ENCODE peak calls at places on chromosomes 11 and 22, in eight cellular contexts. One of them, this sample, is unnamed.

GRCh38 chr22:33272866-33273265 is 214.7 kb upstream of the SYN3 start:
- DNase-seq in NCI-H1105 treated with DMSO at 0.1 percent for 48 hours: no peak
- DNase-seq in stimulated activated CD4-positive, alpha-beta T cell treated with anti-CD3 and anti-CD28 coated beads, TNF-alpha, amount 100 ng/mL, for 48 hours: no peak
- DNase-seq in AG09319: no peak
- DNase-seq in psoas muscle: no peak
- DNase-seq in vagina: no peak
- DNase-seq in kidney: no peak
- DNase-seq in dermis blood vessel endothelial cell: no peak
- DNase-seq in this sample: no peak

GRCh38 chr11:73321342-73322110 is 13.4 kb downstream of the ARHGEF17 start:
- DNase-seq in AG09319: no peak
- DNase-seq in dermis blood vessel endothelial cell: peak
- DNase-seq in stimulated activated CD4-positive, alpha-beta T cell treated with anti-CD3 and anti-CD28 coated beads, TNF-alpha, amount 100 ng/mL, for 48 hours: no peak
- DNase-seq in kidney: peak
- DNase-seq in NCI-H1105 treated with DMSO at 0.1 percent for 48 hours: no peak
- DNase-seq in psoas muscle: peak
- DNase-seq in vagina: no peak
- DNase-seq in this sample: peak

GRCh38 chr22:46134111-46134705 is 16.1 kb upstream of the PPARA start:
- DNase-seq in AG09319: no peak
- DNase-seq in psoas muscle: no peak
- DNase-seq in stimulated activated CD4-positive, alpha-beta T cell treated with anti-CD3 and anti-CD28 coated beads, TNF-alpha, amount 100 ng/mL, for 48 hours: no peak
- DNase-seq in kidney: peak
- DNase-seq in vagina: no peak
- DNase-seq in dermis blood vessel endothelial cell: no peak
- DNase-seq in NCI-H1105 treated with DMSO at 0.1 percent for 48 hours: no peak
- DNase-seq in this sample: no peak

GRCh38 chr11:68685656-68686380 is 1.5 kb downstream of the GAL start:
- DNase-seq in AG09319: no peak
- DNase-seq in kidney: no peak
- DNase-seq in stimulated activated CD4-positive, alpha-beta T cell treated with anti-CD3 and anti-CD28 coated beads, TNF-alpha, amount 100 ng/mL, for 48 hours: no peak
- DNase-seq in NCI-H1105 treated with DMSO at 0.1 percent for 48 hours: no peak
- DNase-seq in dermis blood vessel endothelial cell: no peak
- DNase-seq in vagina: no peak
- DNase-seq in psoas muscle: no peak
- DNase-seq in this sample: peak

GRCh38 chr11:2092956-2093412 is 46.2 kb downstream of the IGF2 start:
- DNase-seq in psoas muscle: peak
- DNase-seq in dermis blood vessel endothelial cell: no peak
- DNase-seq in stimulated activated CD4-positive, alpha-beta T cell treated with anti-CD3 and anti-CD28 coated beads, TNF-alpha, amount 100 ng/mL, for 48 hours: peak
- DNase-seq in vagina: no peak
- DNase-seq in kidney: peak
- DNase-seq in AG09319: no peak
- DNase-seq in NCI-H1105 treated with DMSO at 0.1 percent for 48 hours: peak
- DNase-seq in this sample: peak

GRCh38 chr11:19738124-19738523 is 25.5 kb downstream of the NAV2 start:
- DNase-seq in vagina: no peak
- DNase-seq in psoas muscle: no peak
- DNase-seq in kidney: no peak
- DNase-seq in NCI-H1105 treated with DMSO at 0.1 percent for 48 hours: no peak
- DNase-seq in stimulated activated CD4-positive, alpha-beta T cell treated with anti-CD3 and anti-CD28 coated beads, TNF-alpha, amount 100 ng/mL, for 48 hours: no peak
- DNase-seq in AG09319: no peak
- DNase-seq in dermis blood vessel endothelial cell: no peak
- DNase-seq in this sample: no peak

GRCh38 chr11:128135451-128135850 is 451.9 kb downstream of the ETS1 start:
- DNase-seq in kidney: no peak
- DNase-seq in vagina: no peak
- DNase-seq in psoas muscle: no peak
- DNase-seq in NCI-H1105 treated with DMSO at 0.1 percent for 48 hours: no peak
- DNase-seq in stimulated activated CD4-positive, alpha-beta T cell treated with anti-CD3 and anti-CD28 coated beads, TNF-alpha, amount 100 ng/mL, for 48 hours: no peak
- DNase-seq in AG09319: no peak
- DNase-seq in dermis blood vessel endothelial cell: no peak
- DNase-seq in this sample: no peak

GRCh38 chr22:43891360-43892182 is at the start of gene PNPLA5:
- DNase-seq in NCI-H1105 treated with DMSO at 0.1 percent for 48 hours: no peak
- DNase-seq in AG09319: no peak
- DNase-seq in dermis blood vessel endothelial cell: no peak
- DNase-seq in psoas muscle: peak
- DNase-seq in stimulated activated CD4-positive, alpha-beta T cell treated with anti-CD3 and anti-CD28 coated beads, TNF-alpha, amount 100 ng/mL, for 48 hours: peak
- DNase-seq in vagina: no peak
- DNase-seq in kidney: peak
- DNase-seq in this sample: peak